ENCODE peak calls at places on chromosomes 3 and 15, in five cellular contexts. J, R, E, W and V are unnamed samples.

GRCh38 chr3:15327941-15328340 is 4.4 kb downstream of the SH3BP5 start:
- DNase-seq in J (no peak), R (no peak), E (peak), W (no peak), V (peak)

GRCh38 chr15:23855260-23855659 is 168.2 kb upstream of the NDN start:
- DNase-seq in J (no peak), R (no peak), E (no peak), W (peak), V (no peak)

GRCh38 chr15:97989330-97989729 is 28.8 kb downstream of the ARRDC4 start:
- DNase-seq in J (no peak), R (no peak), E (no peak), W (no peak), V (no peak)

GRCh38 chr3:79419222-79419621 is 348.6 kb downstream of the ROBO1 start:
- DNase-seq in J (no peak), R (no peak), E (no peak), W (peak), V (no peak)

GRCh38 chr3:38558864-38559263 is 62.7 kb downstream of the EXOG start:
- DNase-seq in J (no peak), R (peak), E (no peak), W (no peak), V (no peak)

GRCh38 chr3:36784012-36784763 is 19.8 kb upstream of the DCLK3 start:
- DNase-seq in J (no peak), R (no peak), E (no peak), W (peak), V (no peak)

GRCh38 chr15:25185791-25186190 is 231.0 kb downstream of the SNRPN start:
- DNase-seq in J (no peak), R (no peak), E (no peak), W (no peak), V (no peak)

GRCh38 chr15:74176262-74177208 is 3.0 kb downstream of the ISLR start:
- DNase-seq in J (no peak), R (peak), E (no peak), W (no peak), V (no peak)

GRCh38 chr3:174862101-174862500 is 3.0 kb downstream of the NAALADL2 start:
- DNase-seq in J (peak), R (peak), E (peak), W (no peak), V (no peak)

DNA sequence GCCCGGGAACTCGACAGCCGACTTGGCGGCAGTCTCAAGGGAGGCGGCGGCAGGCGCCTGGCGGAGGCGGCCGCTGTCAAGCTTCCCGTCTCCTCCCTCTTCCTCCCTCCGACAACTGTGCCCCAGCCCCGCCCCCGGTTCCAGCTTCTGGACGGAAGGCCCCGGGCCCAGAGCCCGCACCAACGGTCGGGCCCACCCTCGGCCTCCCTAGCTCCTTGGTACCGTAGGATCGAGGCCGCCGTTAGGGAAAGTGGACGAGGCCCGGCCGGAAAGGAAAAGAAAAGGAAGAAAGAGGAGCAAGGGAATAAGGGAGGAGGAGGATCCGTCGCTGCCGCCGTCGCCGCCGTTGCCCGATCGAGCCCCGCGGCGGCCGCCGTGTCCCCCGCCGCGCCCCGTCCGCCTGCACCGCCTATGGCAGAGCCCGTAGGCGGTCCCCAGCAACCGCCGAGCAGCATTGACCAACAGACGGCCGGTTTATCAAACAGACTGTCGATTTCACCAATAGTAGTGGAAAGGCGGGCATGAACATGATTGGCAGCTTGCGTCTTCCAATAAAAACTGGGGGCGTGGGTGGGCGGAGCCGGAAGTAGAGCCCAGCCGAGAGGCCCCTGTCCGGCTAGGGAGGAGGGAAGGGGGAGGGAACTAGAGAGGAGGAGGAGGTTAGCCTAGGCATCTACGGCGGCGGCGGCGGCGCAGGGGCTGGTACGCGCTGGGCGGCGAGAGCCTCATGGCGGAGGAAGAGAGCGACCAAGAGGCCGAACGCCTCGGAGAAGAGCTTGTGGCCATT is at the start of the genes CGGBP1 and ZNF654:
- DNase-seq in J (peak), R (peak), E (peak), W (peak), V (peak)
- H3K14ac ChIP-seq in J (peak), R (peak), E (peak), W (peak), V (peak)

DNA sequence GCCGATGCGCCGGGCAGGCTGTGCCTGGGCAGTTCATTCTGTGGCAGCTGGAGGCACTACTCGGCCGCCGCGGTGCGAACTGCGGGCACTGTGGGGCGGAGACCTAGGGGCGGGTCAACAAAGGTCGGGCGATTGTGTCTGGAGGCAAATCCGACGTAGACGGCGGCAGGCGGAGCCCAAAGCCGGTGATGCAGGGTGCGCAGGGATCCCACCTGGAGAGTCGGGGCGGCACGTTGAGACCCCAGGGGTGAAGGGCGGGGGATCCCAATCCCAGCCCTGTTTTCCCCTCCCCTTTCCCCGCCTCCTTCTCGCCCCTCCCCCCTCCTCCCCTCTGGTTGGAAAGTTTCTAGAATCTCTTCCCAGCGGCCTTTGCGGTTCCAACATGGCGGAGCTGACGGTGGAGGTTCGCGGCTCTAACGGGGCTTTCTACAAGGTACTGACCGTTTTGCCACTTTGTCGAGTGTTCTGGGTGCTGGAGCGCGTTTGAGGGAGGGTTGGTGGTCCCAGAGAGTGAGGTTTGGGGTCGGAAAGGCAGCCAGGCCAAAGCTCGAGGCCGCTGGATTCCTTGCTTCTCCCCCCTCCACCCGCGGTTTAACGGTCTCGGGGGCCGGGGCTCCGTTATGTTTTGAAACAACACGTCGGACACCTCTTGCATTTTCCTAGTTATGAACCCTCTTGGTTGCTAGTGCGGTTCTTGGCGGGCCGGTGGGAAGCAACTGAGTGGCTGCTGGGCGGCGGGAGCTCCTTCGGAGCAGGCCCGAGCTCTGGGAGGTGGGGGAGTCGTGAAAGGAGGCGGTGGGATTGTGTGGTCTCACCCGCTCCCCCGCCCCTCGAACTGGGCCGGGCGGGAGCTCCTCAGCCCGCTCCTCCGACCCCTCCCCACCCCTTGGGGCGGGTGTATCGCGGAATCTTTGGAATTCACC is at the start of gene FXR1:
- DNase-seq in J (peak), R (peak), E (peak), W (peak), V (peak)
- H3K14ac ChIP-seq in J (no peak), R (peak), E (peak), W (peak), V (peak)

DNA sequence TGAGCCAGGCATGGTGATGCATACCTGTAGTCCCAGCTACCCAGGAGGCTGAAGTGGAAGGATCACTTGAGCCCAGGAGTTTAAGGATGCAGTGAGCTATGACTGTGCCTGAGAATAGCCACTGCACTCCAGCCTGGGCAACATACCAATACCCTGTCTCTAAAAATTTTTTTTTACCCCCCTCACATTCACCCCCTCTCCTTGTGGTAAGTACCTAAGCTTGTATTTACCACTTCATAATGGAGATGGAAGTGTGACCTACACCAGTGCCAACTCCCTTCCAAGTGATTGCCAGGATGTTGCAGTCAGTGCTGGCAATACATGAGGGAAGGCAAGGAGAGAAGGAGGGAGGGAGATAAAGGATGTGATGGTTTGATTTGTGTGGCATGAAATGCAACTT is 84.2 kb downstream of the LRRC28 start:
- DNase-seq in J (no peak), R (no peak), E (no peak), W (no peak), V (no peak)
- H3K14ac ChIP-seq in J (no peak), R (no peak), E (no peak), W (no peak), V (no peak)

DNA sequence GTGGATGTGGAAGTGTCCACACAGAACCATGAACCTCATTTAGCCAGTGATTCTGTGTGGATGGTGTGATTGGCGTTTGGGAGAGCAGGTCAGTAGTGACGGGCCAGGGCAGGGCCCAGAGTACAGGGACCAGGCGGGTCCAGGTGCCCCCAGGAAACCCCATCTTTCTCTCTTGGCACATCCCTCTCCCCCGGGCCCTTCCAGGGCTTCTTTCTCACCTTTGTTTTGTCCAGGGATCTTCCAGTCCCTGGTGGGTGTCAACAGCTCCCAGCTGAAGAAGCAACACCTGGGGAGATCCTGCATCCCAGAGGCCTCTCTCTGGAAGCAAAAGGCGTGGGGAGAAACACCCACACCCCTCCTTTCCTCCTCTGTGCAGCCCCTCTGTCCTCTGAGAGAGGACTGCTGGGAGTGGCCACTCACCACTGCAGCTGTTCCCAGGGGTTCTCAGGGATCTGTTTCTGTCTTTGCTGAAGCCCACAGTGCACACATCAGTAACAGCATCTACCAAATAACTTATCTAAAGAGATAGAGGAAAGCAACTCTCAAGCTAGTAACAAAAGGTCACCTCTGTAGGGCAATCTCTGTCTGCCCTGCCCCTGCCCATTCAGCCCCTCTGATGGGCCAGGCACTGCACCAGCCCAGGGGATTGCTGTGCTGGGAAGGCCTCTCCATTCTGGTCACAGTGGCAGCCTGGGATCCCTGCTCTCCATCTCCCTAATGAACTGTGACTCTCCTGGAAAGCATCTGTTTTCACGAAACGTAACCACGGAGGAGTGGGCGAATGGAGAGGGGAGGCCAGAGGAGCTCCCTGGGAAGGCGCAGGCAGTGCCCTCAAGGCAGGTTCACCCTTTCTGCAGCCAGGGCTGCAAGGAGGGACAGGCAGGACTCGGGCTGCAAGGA is 98.3 kb upstream of the ALDH1A3 start:
- DNase-seq in J (no peak), R (no peak), E (no peak), W (no peak), V (no peak)
- H3K14ac ChIP-seq in J (no peak), R (no peak), E (no peak), W (no peak), V (no peak)

DNA sequence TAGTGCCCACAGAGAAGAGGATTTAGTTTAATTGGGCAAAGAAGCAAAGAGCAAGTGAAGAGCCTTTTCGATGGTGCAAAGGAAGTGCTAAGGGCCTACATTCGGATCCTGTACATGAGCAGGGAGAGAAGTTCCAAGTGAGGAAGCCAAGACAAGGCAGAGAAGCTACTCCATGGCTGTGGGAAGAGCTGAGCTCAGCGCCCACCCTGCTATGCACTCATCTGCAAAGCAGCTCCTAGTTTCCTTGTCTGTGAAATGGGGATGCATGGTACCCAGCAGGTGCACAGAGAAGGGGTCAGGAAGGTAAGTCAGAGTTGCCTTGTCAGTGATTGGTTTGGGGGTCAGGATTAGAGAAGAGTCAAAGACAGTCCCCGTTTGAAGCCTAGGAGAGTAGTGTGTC is 126.5 kb downstream of the PDE8A start:
- DNase-seq in J (no peak), R (no peak), E (no peak), W (no peak), V (no peak)
- H3K14ac ChIP-seq in J (no peak), R (no peak), E (no peak), W (no peak), V (no peak)

GRCh38 chr3:130743354-130743753 is 3.3 kb downstream of the PIK3R4 start:
- DNase-seq in J (no peak), R (no peak), E (no peak), W (no peak), V (no peak)

GRCh38 chr3:130746296-130747039 is at the start of gene PIK3R4:
- DNase-seq in J (peak), R (peak), E (peak), W (peak), V (peak)

GRCh38 chr3:130748520-130748919 is 1.9 kb upstream of the PIK3R4 start:
- DNase-seq in J (no peak), R (no peak), E (no peak), W (peak), V (no peak)

DNA sequence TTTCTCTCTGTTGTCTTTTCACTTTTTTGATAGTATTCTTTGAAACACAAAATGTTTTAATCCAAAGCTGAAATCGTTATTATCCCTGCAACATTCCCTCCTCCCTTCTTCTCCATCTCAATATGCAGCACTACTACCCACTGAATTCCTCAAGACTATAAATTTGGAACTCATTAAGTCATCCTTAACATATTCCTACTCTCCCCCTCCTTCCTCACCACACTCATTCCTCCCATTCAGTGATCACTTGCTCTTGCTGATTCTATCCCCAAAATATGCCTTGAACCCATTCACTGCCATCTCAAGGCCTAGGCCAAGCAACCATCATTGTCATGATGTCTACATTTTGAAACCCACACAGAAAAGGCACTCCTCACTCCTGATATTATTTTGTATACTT is 2.4 kb upstream of the PIK3R4 start:
- DNase-seq in J (no peak), R (no peak), E (no peak), W (peak), V (peak)
- H3K14ac ChIP-seq in J (no peak), R (no peak), E (no peak), W (no peak), V (no peak)

GRCh38 chr15:67543348-67543718 is 830 bp downstream of the MAP2K5 start:
- DNase-seq in J (no peak), R (no peak), E (no peak), W (peak), V (peak)

GRCh38 chr15:67542192-67542461 is 376 bp upstream of the MAP2K5 start:
- DNase-seq in J (no peak), R (no peak), E (no peak), W (peak), V (no peak)

GRCh38 chr15:67545864-67546263 is 3.4 kb downstream of the MAP2K5 start:
- DNase-seq in J (no peak), R (no peak), E (no peak), W (no peak), V (no peak)

GRCh38 chr15:67544475-67544874 is 2.0 kb downstream of the MAP2K5 start:
- DNase-seq in J (no peak), R (no peak), E (no peak), W (no peak), V (no peak)

GRCh38 chr15:67542462-67543347 is at the start of gene MAP2K5:
- DNase-seq in J (no peak), R (peak), E (peak), W (peak), V (peak)
- H3K14ac ChIP-seq in J (no peak), R (peak), E (peak), W (peak), V (peak)

GRCh38 chr3:56684029-56684428 is 964 bp upstream of the TASOR start:
- DNase-seq in J (no peak), R (no peak), E (no peak), W (no peak), V (no peak)

GRCh38 chr3:56683122-56683817 is at the start of gene TASOR:
- DNase-seq in J (peak), R (peak), E (peak), W (peak), V (peak)

GRCh38 chr3:56681963-56682457 is 1.1 kb downstream of the TASOR start:
- DNase-seq in J (no peak), R (peak), E (no peak), W (no peak), V (no peak)

GRCh38 chr3:56680054-56680453 is 3.0 kb downstream of the TASOR start:
- DNase-seq in J (no peak), R (no peak), E (no peak), W (no peak), V (no peak)

GRCh38 chr3:56682458-56683121 is 475 bp downstream of the TASOR start:
- DNase-seq in J (peak), R (peak), E (peak), W (peak), V (peak)
- H3K14ac ChIP-seq in J (peak), R (peak), E (peak), W (peak), V (peak)